ENCODE peak calls at places on chromosome 20, in nine cellular contexts. One of them, this sample, is unnamed. For H3K4me1, the result is how much of the 10 kb centered on the place peaks cover.

GRCh38 chr20:1874534-1875168 is 20.6 kb upstream of the SIRPA start:
- DNase-seq in stomach: peak
- DNase-seq in tibial artery: peak
- DNase-seq in pancreas: no peak
- DNase-seq in ovary: no peak
- DNase-seq in cardiac muscle cell: no peak
- DNase-seq in OCI-LY7: no peak
- DNase-seq in lower lobe of right lung: peak
- DNase-seq in mammary epithelial cell: no peak
- DNase-seq in this sample: no peak

GRCh38 chr20:835220-836045 is 1.9 kb downstream of the FAM110A start:
- DNase-seq in stomach: peak
- DNase-seq in lower lobe of right lung: no peak
- DNase-seq in tibial artery: no peak
- DNase-seq in OCI-LY7: peak
- DNase-seq in ovary: peak
- DNase-seq in mammary epithelial cell: no peak
- DNase-seq in cardiac muscle cell: peak
- DNase-seq in pancreas: peak
- DNase-seq in this sample: no peak

GRCh38 chr20:37911838-37912273 is 8.9 kb downstream of the VSTM2L start:
- DNase-seq in stomach: no peak
- DNase-seq in cardiac muscle cell: no peak
- DNase-seq in OCI-LY7: no peak
- DNase-seq in lower lobe of right lung: no peak
- DNase-seq in pancreas: no peak
- DNase-seq in mammary epithelial cell: peak
- DNase-seq in tibial artery: no peak
- DNase-seq in ovary: no peak
- DNase-seq in this sample: no peak

GRCh38 chr20:41650221-41650948 is 32.2 kb upstream of the CHD6 start:
- DNase-seq in mammary epithelial cell: no peak
- DNase-seq in tibial artery: no peak
- DNase-seq in OCI-LY7: peak
- DNase-seq in ovary: no peak
- DNase-seq in stomach: peak
- DNase-seq in lower lobe of right lung: no peak
- DNase-seq in pancreas: no peak
- DNase-seq in cardiac muscle cell: no peak
- DNase-seq in this sample: no peak

GRCh38 chr20:43955244-43956191 is 40.9 kb downstream of the TOX2 start:
- DNase-seq in ovary: peak
- DNase-seq in lower lobe of right lung: no peak
- DNase-seq in stomach: no peak
- DNase-seq in pancreas: no peak
- DNase-seq in tibial artery: peak
- DNase-seq in OCI-LY7: no peak
- DNase-seq in mammary epithelial cell: peak
- DNase-seq in cardiac muscle cell: no peak
- DNase-seq in this sample: peak

GRCh38 chr20:21505810-21506530 is 7.9 kb downstream of the NKX2-2 start:
- DNase-seq in lower lobe of right lung: peak
- DNase-seq in cardiac muscle cell: peak
- DNase-seq in pancreas: no peak
- DNase-seq in stomach: peak
- DNase-seq in OCI-LY7: no peak
- DNase-seq in tibial artery: no peak
- DNase-seq in mammary epithelial cell: peak
- DNase-seq in ovary: peak
- DNase-seq in this sample: no peak

GRCh38 chr20:32761831-32762753 is at the start of gene DNMT3B:
- DNase-seq in tibial artery: peak
- DNase-seq in cardiac muscle cell: peak
- DNase-seq in pancreas: peak
- DNase-seq in ovary: peak
- DNase-seq in mammary epithelial cell: peak
- DNase-seq in lower lobe of right lung: peak
- DNase-seq in stomach: peak
- DNase-seq in OCI-LY7: peak
- DNase-seq in this sample: no peak

GRCh38 chr20:496126-496696 is 33.9 kb upstream of the TBC1D20 start:
- DNase-seq in pancreas: no peak
- DNase-seq in ovary: no peak
- DNase-seq in stomach: peak
- DNase-seq in mammary epithelial cell: no peak
- DNase-seq in tibial artery: no peak
- DNase-seq in lower lobe of right lung: no peak
- DNase-seq in cardiac muscle cell: no peak
- DNase-seq in OCI-LY7: no peak
- DNase-seq in this sample: no peak

GRCh38 chr20:17844549-17845298 is 123.9 kb downstream of the SNX5 start:
- DNase-seq in tibial artery: no peak
- DNase-seq in ovary: no peak
- DNase-seq in mammary epithelial cell: no peak
- DNase-seq in cardiac muscle cell: no peak
- DNase-seq in OCI-LY7: no peak
- DNase-seq in stomach: no peak
- DNase-seq in lower lobe of right lung: no peak
- DNase-seq in pancreas: no peak
- DNase-seq in this sample: no peak
- H3K4me1 ChIP-seq in tibial artery: under half
- H3K4me1 ChIP-seq in ovary: under half
- H3K4me1 ChIP-seq in mammary epithelial cell: half or more
- H3K4me1 ChIP-seq in cardiac muscle cell: under half
- H3K4me1 ChIP-seq in OCI-LY7: half or more
- H3K4me1 ChIP-seq in stomach: under half
- H3K4me1 ChIP-seq in lower lobe of right lung: under half
- H3K4me1 ChIP-seq in pancreas: under half
- H3K4me1 ChIP-seq in this sample: under half

GRCh38 chr20:49288784-49289696 is 11.2 kb upstream of the ZNFX1 start:
- DNase-seq in ovary: no peak
- DNase-seq in cardiac muscle cell: no peak
- DNase-seq in lower lobe of right lung: no peak
- DNase-seq in tibial artery: no peak
- DNase-seq in mammary epithelial cell: no peak
- DNase-seq in stomach: no peak
- DNase-seq in OCI-LY7: no peak
- DNase-seq in pancreas: no peak
- DNase-seq in this sample: no peak
- H3K4me3 ChIP-seq in ovary: no peak
- H3K4me3 ChIP-seq in cardiac muscle cell: no peak
- H3K4me3 ChIP-seq in lower lobe of right lung: no peak
- H3K4me3 ChIP-seq in tibial artery: no peak
- H3K4me3 ChIP-seq in mammary epithelial cell: no peak
- H3K4me3 ChIP-seq in stomach: no peak
- H3K4me3 ChIP-seq in OCI-LY7: no peak
- H3K4me3 ChIP-seq in pancreas: no peak
- H3K4me3 ChIP-seq in this sample: no peak

GRCh38 chr20:62601172-62601571 is 41.1 kb upstream of the SLCO4A1 start:
- DNase-seq in cardiac muscle cell: no peak
- DNase-seq in stomach: no peak
- DNase-seq in pancreas: no peak
- DNase-seq in tibial artery: no peak
- DNase-seq in lower lobe of right lung: no peak
- DNase-seq in OCI-LY7: no peak
- DNase-seq in mammary epithelial cell: no peak
- DNase-seq in ovary: no peak
- DNase-seq in this sample: no peak
- H3K4me1 ChIP-seq in cardiac muscle cell: under half
- H3K4me1 ChIP-seq in stomach: half or more
- H3K4me1 ChIP-seq in pancreas: under half
- H3K4me1 ChIP-seq in tibial artery: under half
- H3K4me1 ChIP-seq in lower lobe of right lung: under half
- H3K4me1 ChIP-seq in OCI-LY7: under half
- H3K4me1 ChIP-seq in mammary epithelial cell: under half
- H3K4me1 ChIP-seq in ovary: under half
- H3K4me1 ChIP-seq in this sample: under half

GRCh38 chr20:35315199-35316020 is 23.2 kb upstream of the FAM83C start:
- DNase-seq in cardiac muscle cell: no peak
- DNase-seq in OCI-LY7: no peak
- DNase-seq in lower lobe of right lung: no peak
- DNase-seq in stomach: no peak
- DNase-seq in tibial artery: no peak
- DNase-seq in pancreas: no peak
- DNase-seq in mammary epithelial cell: no peak
- DNase-seq in ovary: no peak
- DNase-seq in this sample: no peak

GRCh38 chr20:35314460-35315198 is 22.4 kb upstream of the FAM83C start:
- DNase-seq in ovary: no peak
- DNase-seq in stomach: no peak
- DNase-seq in lower lobe of right lung: no peak
- DNase-seq in tibial artery: no peak
- DNase-seq in mammary epithelial cell: no peak
- DNase-seq in pancreas: no peak
- DNase-seq in cardiac muscle cell: no peak
- DNase-seq in OCI-LY7: no peak
- DNase-seq in this sample: no peak

GRCh38 chr20:35311409-35311808 is 19.2 kb upstream of the FAM83C start:
- DNase-seq in cardiac muscle cell: no peak
- DNase-seq in mammary epithelial cell: peak
- DNase-seq in stomach: no peak
- DNase-seq in OCI-LY7: no peak
- DNase-seq in lower lobe of right lung: no peak
- DNase-seq in ovary: no peak
- DNase-seq in tibial artery: no peak
- DNase-seq in pancreas: no peak
- DNase-seq in this sample: no peak

GRCh38 chr20:35311822-35312221 is 19.6 kb upstream of the FAM83C start:
- DNase-seq in OCI-LY7: no peak
- DNase-seq in lower lobe of right lung: no peak
- DNase-seq in cardiac muscle cell: no peak
- DNase-seq in mammary epithelial cell: no peak
- DNase-seq in stomach: no peak
- DNase-seq in ovary: no peak
- DNase-seq in pancreas: no peak
- DNase-seq in tibial artery: no peak
- DNase-seq in this sample: no peak

DNA sequence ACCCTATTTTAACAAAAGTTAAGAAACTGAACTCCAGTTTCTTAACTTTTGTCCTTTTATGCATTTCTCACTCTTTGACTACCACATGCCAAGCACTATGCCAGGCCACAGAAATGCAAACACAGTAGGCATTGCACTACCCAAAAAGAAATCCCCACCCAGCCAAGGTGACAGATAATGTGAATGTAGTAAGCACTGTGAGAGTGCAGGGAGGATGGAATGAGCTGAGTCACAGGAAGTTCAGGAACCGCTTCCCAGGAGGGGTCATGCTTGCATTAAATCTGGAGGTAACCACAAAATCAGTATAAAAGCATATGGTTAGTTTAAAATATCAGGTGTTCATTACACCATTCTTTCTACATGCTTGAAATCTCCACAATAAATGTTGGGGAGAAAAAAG is 20.1 kb upstream of the FAM83C start:
- DNase-seq in stomach: no peak
- DNase-seq in pancreas: no peak
- DNase-seq in mammary epithelial cell: peak
- DNase-seq in tibial artery: no peak
- DNase-seq in lower lobe of right lung: no peak
- DNase-seq in cardiac muscle cell: no peak
- DNase-seq in OCI-LY7: no peak
- DNase-seq in ovary: no peak
- DNase-seq in this sample: no peak
- H3K4me3 ChIP-seq in stomach: no peak
- H3K4me3 ChIP-seq in pancreas: no peak
- H3K4me3 ChIP-seq in mammary epithelial cell: no peak
- H3K4me3 ChIP-seq in tibial artery: no peak
- H3K4me3 ChIP-seq in lower lobe of right lung: no peak
- H3K4me3 ChIP-seq in cardiac muscle cell: no peak
- H3K4me3 ChIP-seq in OCI-LY7: no peak
- H3K4me3 ChIP-seq in ovary: no peak
- H3K4me3 ChIP-seq in this sample: no peak

GRCh38 chr20:13118676-13119075 is 102.4 kb upstream of the ISM1 start:
- DNase-seq in lower lobe of right lung: no peak
- DNase-seq in pancreas: no peak
- DNase-seq in tibial artery: no peak
- DNase-seq in OCI-LY7: no peak
- DNase-seq in mammary epithelial cell: no peak
- DNase-seq in stomach: no peak
- DNase-seq in ovary: no peak
- DNase-seq in cardiac muscle cell: no peak
- DNase-seq in this sample: no peak
- H3K4me1 ChIP-seq in lower lobe of right lung: under half
- H3K4me1 ChIP-seq in pancreas: under half
- H3K4me1 ChIP-seq in tibial artery: under half
- H3K4me1 ChIP-seq in OCI-LY7: under half
- H3K4me1 ChIP-seq in mammary epithelial cell: under half
- H3K4me1 ChIP-seq in stomach: under half
- H3K4me1 ChIP-seq in ovary: under half
- H3K4me1 ChIP-seq in cardiac muscle cell: under half
- H3K4me1 ChIP-seq in this sample: under half

This sample was measured in thoracic aorta.